ENCODE peak calls at places on chromosomes 7 and 10, in four cellular contexts. C, X, I and N are unnamed samples. For H3K36me3, the result is how much of the 10 kb centered on the place peaks cover.

GRCh38 chr7:151706568-151707469 is 170.1 kb downstream of the PRKAG2 start:
- DNase-seq in C (no peak), I (no peak), X (no peak), N (no peak)

GRCh38 chr10:121668336-121669009 is 70.2 kb upstream of the FGFR2 start:
- DNase-seq in I (no peak), X (peak), C (no peak), N (no peak)

GRCh38 chr7:137343483-137343841 is at the start of gene PTN:
- DNase-seq in I (no peak), C (no peak), X (peak), N (no peak)

GRCh38 chr10:69630651-69631400 is 779 bp downstream of the FAM241B start:
- DNase-seq in I (no peak), C (no peak), X (no peak), N (no peak)

GRCh38 chr7:70631732-70632131 is 500.2 kb upstream of the GALNT17 start:
- DNase-seq in X (no peak), I (no peak), C (no peak), N (no peak)

GRCh38 chr7:66953044-66953427 is 32.0 kb downstream of the TMEM248 start:
- DNase-seq in C (no peak), X (no peak), I (peak), N (no peak)

GRCh38 chr10:79063661-79064490 is 4.9 kb upstream of the ZMIZ1 start:
- DNase-seq in I (no peak), C (no peak), X (peak), N (no peak)

GRCh38 chr10:1293636-1294440 is 237.7 kb downstream of the WDR37 start:
- DNase-seq in I (no peak), C (no peak), X (no peak), N (peak)

GRCh38 chr7:153381275-153382119 is 621.9 kb downstream of the ACTR3B start:
- DNase-seq in I (peak), C (no peak), X (no peak), N (peak)

GRCh38 chr7:101506531-101506930 is 122.6 kb downstream of the MYL10 start:
- DNase-seq in X (no peak), C (no peak), I (no peak), N (no peak)

GRCh38 chr10:73892314-73893080 is 18.1 kb upstream of the CAMK2G start:
- DNase-seq in X (no peak), I (no peak), C (no peak), N (peak)

GRCh38 chr10:71512794-71513379 is 116.2 kb downstream of the CDH23 start:
- DNase-seq in I (no peak), C (no peak), X (no peak), N (peak)

GRCh38 chr7:55310626-55311025 is 54.5 kb upstream of the LANCL2 start:
- DNase-seq in I (no peak), X (no peak), C (no peak), N (no peak)

GRCh38 chr10:124594240-124594639 is 132.6 kb downstream of the LHPP start:
- DNase-seq in C (no peak), X (no peak), I (no peak), N (no peak)

GRCh38 chr10:72692897-72693598 is 1.1 kb downstream of the MCU start:
- DNase-seq in I (peak), X (no peak), C (no peak), N (no peak)

GRCh38 chr7:149588930-149589329 is 91.3 kb upstream of the ZNF746 start:
- DNase-seq in C (no peak), X (no peak), I (no peak), N (no peak)

GRCh38 chr7:117085769-117086463 is 132.6 kb downstream of the ST7 start:
- DNase-seq in I (no peak), C (no peak), X (no peak), N (no peak)

GRCh38 chr10:60425392-60426110 is 35.9 kb upstream of the ANK3 start:
- DNase-seq in I (no peak), C (no peak), X (no peak), N (no peak)

GRCh38 chr10:97502916-97503315 is 4.2 kb downstream of the UBTD1 start:
- DNase-seq in C (no peak), I (no peak), X (no peak), N (no peak)

GRCh38 chr7:1452205-1452604 is 7.1 kb downstream of the MICALL2 start:
- DNase-seq in C (no peak), I (no peak), X (no peak), N (no peak)

GRCh38 chr7:1455241-1455939 is 3.9 kb downstream of the MICALL2 start:
- DNase-seq in C (no peak), X (no peak), I (no peak), N (no peak)

GRCh38 chr7:1455955-1456354 is 3.3 kb downstream of the MICALL2 start:
- DNase-seq in I (no peak), X (no peak), C (no peak), N (no peak)

GRCh38 chr7:1457059-1457948 is 2.0 kb downstream of the MICALL2 start:
- DNase-seq in I (no peak), X (no peak), C (no peak), N (no peak)

DNA sequence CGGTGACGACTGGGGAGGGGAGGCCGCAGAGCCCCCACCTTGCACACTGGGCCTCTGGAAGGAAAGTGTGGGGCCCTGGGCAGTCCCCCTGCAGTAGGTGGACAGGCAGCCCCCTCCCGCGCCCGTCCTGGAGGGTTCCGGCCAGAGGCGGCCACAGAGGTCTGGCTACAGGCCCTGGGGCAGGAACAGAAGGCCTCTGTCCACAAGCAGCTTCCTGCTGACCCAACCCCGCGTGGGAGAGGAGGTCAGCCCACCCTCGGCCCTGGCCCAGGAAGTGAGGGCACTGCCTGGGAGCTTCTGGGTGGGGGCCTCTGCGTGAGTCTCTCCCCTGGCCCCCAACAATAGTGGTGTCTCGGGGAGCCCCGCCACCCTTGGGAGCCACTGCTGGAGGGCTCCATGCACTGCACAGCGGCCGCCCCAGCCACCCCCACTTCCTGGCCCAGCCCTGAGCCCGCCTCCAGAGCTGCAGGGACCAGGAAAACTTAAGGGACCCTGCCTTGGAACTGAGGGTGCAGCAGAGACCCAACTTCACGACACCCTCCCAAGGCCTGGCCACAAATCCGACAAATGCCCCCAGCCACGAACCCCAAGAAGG is 4.7 kb downstream of the MICALL2 start:
- DNase-seq in X (no peak), C (no peak), I (no peak), N (no peak)
- H3K4me3 ChIP-seq in X (no peak), C (no peak), I (no peak), N (no peak)

DNA sequence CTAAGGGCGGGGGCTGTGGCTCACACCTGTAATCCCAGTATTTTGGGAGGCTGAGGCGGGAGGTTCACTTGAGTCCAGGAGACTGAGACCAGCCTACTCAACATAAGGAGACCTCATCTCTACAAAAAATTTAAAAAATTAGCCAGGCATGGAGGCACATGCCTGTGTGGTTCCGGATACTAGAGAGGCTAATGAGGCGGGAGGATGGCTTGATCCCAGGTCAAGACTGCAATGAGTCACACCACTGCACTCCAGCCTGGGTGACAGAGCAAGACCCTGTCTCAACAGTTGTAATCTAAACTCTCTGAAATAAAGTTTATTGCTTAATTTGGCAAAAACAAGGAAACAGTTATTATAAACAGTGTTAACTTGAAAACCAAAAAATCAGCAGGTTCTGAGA is 123.3 kb downstream of the USP6NL start:
- DNase-seq in C (no peak), X (no peak), I (no peak), N (no peak)
- H3K36me3 ChIP-seq in C (under half), X (under half), I (half or more), N (under half)

DNA sequence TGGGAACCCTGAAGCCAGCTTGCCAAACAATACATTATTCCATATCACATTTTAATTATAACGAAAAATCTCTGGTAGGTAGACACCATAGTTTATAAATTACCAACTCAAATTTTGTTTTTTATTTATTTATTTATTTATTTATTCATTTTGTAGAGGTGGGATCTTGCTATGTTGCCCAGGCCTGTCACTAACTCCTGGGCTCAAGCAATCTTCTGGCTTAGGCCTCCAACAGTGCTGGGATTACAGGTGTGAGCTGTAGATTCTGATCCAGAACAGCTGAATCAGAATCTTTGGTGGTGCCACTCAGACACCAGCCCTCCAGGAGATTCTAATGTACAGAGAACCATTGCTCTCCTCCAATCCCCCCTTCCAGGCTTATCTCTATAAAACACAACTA is 1.7 kb downstream of the PON2 start:
- DNase-seq in C (no peak), I (no peak), X (no peak), N (no peak)
- H3K4me3 ChIP-seq in C (no peak), I (no peak), X (no peak), N (no peak)

DNA sequence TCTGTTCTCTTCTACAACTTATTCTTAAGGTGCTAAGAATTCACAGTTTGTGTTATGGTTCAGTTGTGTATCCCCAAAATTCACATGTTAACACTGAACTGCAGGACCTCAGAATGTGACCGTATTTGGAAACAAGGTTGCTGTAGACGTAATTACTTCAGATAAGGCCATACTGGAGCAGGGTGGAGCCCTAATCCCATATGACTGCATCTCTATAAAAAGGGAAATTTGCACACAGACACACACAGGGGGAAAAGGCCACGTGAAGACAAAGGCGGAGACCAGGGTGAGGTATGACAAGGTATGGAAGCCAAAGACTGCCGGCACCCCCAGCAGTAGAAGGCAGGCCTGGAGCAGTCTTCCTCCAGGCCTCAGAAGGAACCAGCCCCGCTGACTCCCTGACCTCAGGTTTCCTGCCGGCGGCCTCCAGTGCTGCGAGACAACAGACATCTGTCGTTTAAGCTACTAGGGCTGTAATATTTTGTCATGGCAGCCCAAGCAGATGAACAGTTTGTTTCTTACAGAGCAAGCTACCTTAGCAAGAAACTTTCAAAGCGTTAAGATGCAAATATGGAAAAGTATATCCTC is 98.7 kb downstream of the PROSER2 start:
- DNase-seq in C (no peak), X (no peak), I (no peak), N (no peak)
- H3K36me3 ChIP-seq in C (under half), X (half or more), I (half or more), N (under half)

GRCh38 chr10:125662616-125663015 is 20.3 kb downstream of the TEX36 start:
- DNase-seq in C (no peak), I (no peak), X (no peak), N (no peak)
- H3K4me3 ChIP-seq in C (no peak), I (no peak), X (no peak), N (no peak)

GRCh38 chr7:45103958-45104843 is 7.3 kb downstream of the TBRG4 start:
- DNase-seq in C (no peak), X (no peak), I (no peak), N (peak)

GRCh38 chr7:45100761-45101480 is 10.6 kb downstream of the TBRG4 start:
- DNase-seq in X (no peak), C (no peak), I (no peak), N (no peak)

GRCh38 chr7:45104844-45105587 is 6.5 kb downstream of the TBRG4 start:
- DNase-seq in I (no peak), C (no peak), X (no peak), N (peak)

GRCh38 chr7:45101748-45102147 is 9.7 kb downstream of the TBRG4 start:
- DNase-seq in I (no peak), X (no peak), C (no peak), N (no peak)

GRCh38 chr7:45102785-45103712 is 8.4 kb downstream of the TBRG4 start:
- DNase-seq in I (no peak), X (no peak), C (no peak), N (no peak)
- H3K36me3 ChIP-seq in I (half or more), X (half or more), C (half or more), N (half or more)

DNA sequence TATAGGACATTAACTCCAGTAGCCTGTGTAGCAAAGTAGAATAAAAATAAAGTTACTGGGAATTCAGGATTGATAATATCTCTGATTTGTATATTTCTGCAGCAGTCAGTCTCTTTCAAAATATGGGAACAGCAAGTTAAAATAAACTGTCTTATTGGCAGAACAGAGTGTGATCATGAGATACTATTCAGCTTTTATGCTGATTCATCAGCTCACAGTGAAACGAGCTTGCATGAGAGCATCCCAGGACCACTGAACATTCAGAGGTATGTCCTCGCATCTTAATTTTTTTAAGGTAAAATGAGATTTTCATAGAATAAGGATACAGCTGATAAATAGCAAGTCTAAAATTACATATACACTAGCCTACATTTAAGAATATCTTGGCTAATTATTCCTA is 282.5 kb upstream of the MYO3A start:
- DNase-seq in I (no peak), X (no peak), C (no peak), N (no peak)
- H3K4me3 ChIP-seq in I (no peak), X (no peak), C (no peak), N (no peak)

GRCh38 chr7:99352247-99352646 is 22.3 kb upstream of the ARPC1B start:
- DNase-seq in I (no peak), X (no peak), C (no peak), N (no peak)
- H3K36me3 ChIP-seq in I (half or more), X (half or more), C (under half), N (half or more)

GRCh38 chr10:91105269-91105668 is 115.2 kb upstream of the PCGF5 start:
- DNase-seq in I (no peak), X (no peak), C (no peak), N (no peak)
- H3K4me3 ChIP-seq in I (no peak), X (no peak), C (no peak), N (no peak)

GRCh38 chr10:101035916-101036702 is 5.1 kb downstream of the SFXN3 start:
- DNase-seq in I (no peak), X (no peak), C (no peak), N (no peak)
- H3K36me3 ChIP-seq in I (under half), X (under half), C (under half), N (under half)